ENCODE peak calls at places on chromosomes 4 and X, in nine cellular contexts. B, C, N, X, M, V, I, E and T are unnamed samples.

GRCh38 chr4:41106081-41106480 is 108.3 kb downstream of the APBB2 start:
- DNase-seq in B (peak), C (no peak), N (no peak), X (no peak), M (no peak), V (no peak), I (no peak), E (no peak), T (no peak)

GRCh38 chr4:74157116-74157742 is 689 bp upstream of the MTHFD2L start:
- DNase-seq in B (peak), C (no peak), N (no peak), X (no peak), M (no peak), V (no peak), I (no peak), E (peak), T (no peak)

GRCh38 chrX:150314186-150314585 is 48.9 kb upstream of the MAMLD1 start:
- DNase-seq in B (no peak), C (no peak), N (no peak), X (no peak), M (no peak), V (no peak), I (no peak), E (no peak), T (no peak)

GRCh38 chr4:7929530-7929951 is 10.1 kb downstream of the AFAP1 start:
- DNase-seq in B (no peak), C (peak), N (peak), X (no peak), M (no peak), V (no peak), I (no peak), E (no peak), T (no peak)

GRCh38 chrX:133535066-133535465 is 119.8 kb upstream of the GPC4 start:
- DNase-seq in B (no peak), C (no peak), N (no peak), X (no peak), M (no peak), V (no peak), I (no peak), E (no peak), T (no peak)

GRCh38 chr4:186203391-186203802 is 12.0 kb downstream of the CYP4V2 start:
- DNase-seq in B (peak), C (peak), N (no peak), X (no peak), M (no peak), V (no peak), I (no peak), E (peak), T (no peak)

GRCh38 chrX:50813843-50814661 is at the start of gene SHROOM4:
- DNase-seq in B (peak), C (peak), N (peak), X (peak), M (peak), V (no peak), I (peak), E (peak), T (no peak)

GRCh38 chrX:127574829-127575228 is 477.4 kb downstream of the ACTRT1 start:
- DNase-seq in B (no peak), C (no peak), N (no peak), X (no peak), M (no peak), V (no peak), I (no peak), E (no peak), T (no peak)

GRCh38 chr4:7366958-7367353 is 67.8 kb downstream of the PSAPL1 start:
- DNase-seq in B (no peak), C (no peak), N (no peak), X (no peak), M (no peak), V (no peak), I (no peak), E (no peak), T (no peak)

GRCh38 chr4:87423313-87424031 is 1.1 kb downstream of the NUDT9 start:
- DNase-seq in B (no peak), C (no peak), N (no peak), X (no peak), M (no peak), V (no peak), I (no peak), E (no peak), T (no peak)

GRCh38 chrX:28854637-28855036 is 267.4 kb downstream of the IL1RAPL1 start:
- DNase-seq in B (no peak), C (no peak), N (no peak), X (no peak), M (no peak), V (no peak), I (no peak), E (peak), T (no peak)

GRCh38 chr4:187362937-187363336 is 632.6 kb upstream of the ZFP42 start:
- DNase-seq in B (no peak), C (no peak), N (no peak), X (no peak), M (no peak), V (no peak), I (no peak), E (no peak), T (no peak)

GRCh38 chr4:82613111-82613510 is 51.3 kb upstream of the TMEM150C start:
- DNase-seq in B (no peak), C (no peak), N (peak), X (no peak), M (no peak), V (no peak), I (no peak), E (no peak), T (no peak)

GRCh38 chr4:140645614-140646412 is 77.1 kb upstream of the UCP1 start:
- DNase-seq in B (peak), C (no peak), N (no peak), X (no peak), M (no peak), V (no peak), I (peak), E (no peak), T (no peak)

GRCh38 chr4:144699565-144699964 is 53.6 kb downstream of the HHIP start:
- DNase-seq in B (no peak), C (no peak), N (no peak), X (no peak), M (no peak), V (no peak), I (no peak), E (peak), T (no peak)

GRCh38 chrX:64352084-64352483 is 43.2 kb downstream of the MTMR8 start:
- DNase-seq in B (no peak), C (no peak), N (no peak), X (no peak), M (no peak), V (no peak), I (no peak), E (no peak), T (no peak)

GRCh38 chr4:148164529-148164928 is 277.7 kb downstream of the NR3C2 start:
- DNase-seq in B (no peak), C (no peak), N (no peak), X (no peak), M (no peak), V (no peak), I (no peak), E (no peak), T (no peak)

GRCh38 chrX:44873415-44874270 is 655 bp downstream of the KDM6A start:
- DNase-seq in B (peak), C (peak), N (peak), X (peak), M (peak), V (peak), I (peak), E (peak), T (no peak)

GRCh38 chr4:61068745-61069144 is 131.4 kb upstream of the ADGRL3 start:
- DNase-seq in B (no peak), C (no peak), N (no peak), X (no peak), M (no peak), V (no peak), I (no peak), E (peak), T (no peak)

GRCh38 chr4:40763228-40763716 is 13.5 kb downstream of the NSUN7 start:
- DNase-seq in B (peak), C (no peak), N (no peak), X (no peak), M (no peak), V (peak), I (no peak), E (peak), T (no peak)

GRCh38 chr4:87219648-87220093 is 747 bp downstream of the KLHL8 start:
- DNase-seq in B (peak), C (peak), N (peak), X (peak), M (no peak), V (peak), I (peak), E (peak), T (no peak)

GRCh38 chr4:67292045-67292444 is 253.3 kb downstream of the CENPC start:
- DNase-seq in B (no peak), C (no peak), N (no peak), X (no peak), M (no peak), V (no peak), I (no peak), E (no peak), T (no peak)

GRCh38 chr4:48604527-48604926 is 114.5 kb downstream of the ZAR1 start:
- DNase-seq in B (no peak), C (no peak), N (no peak), X (no peak), M (no peak), V (no peak), I (no peak), E (no peak), T (no peak)

GRCh38 chr4:180058731-180059215 is 2184.4 kb upstream of the TENM3 start:
- DNase-seq in B (peak), C (peak), N (peak), X (peak), M (peak), V (peak), I (no peak), E (peak), T (no peak)

GRCh38 chr4:157265281-157265680 is 44.8 kb downstream of the GRIA2 start:
- DNase-seq in B (no peak), C (no peak), N (no peak), X (no peak), M (no peak), V (no peak), I (no peak), E (peak), T (no peak)

GRCh38 chr4:169024762-169025161 is 14.7 kb upstream of the CBR4 start:
- DNase-seq in B (peak), C (no peak), N (no peak), X (no peak), M (no peak), V (peak), I (no peak), E (peak), T (no peak)

GRCh38 chr4:146342600-146343192 is 128.4 kb downstream of the REELD1 start:
- DNase-seq in B (peak), C (no peak), N (peak), X (no peak), M (peak), V (peak), I (no peak), E (peak), T (no peak)

GRCh38 chrX:42219231-42219630 is 295.9 kb upstream of the CASK start:
- DNase-seq in B (peak), C (no peak), N (no peak), X (no peak), M (no peak), V (no peak), I (no peak), E (peak), T (no peak)

GRCh38 chrX:136201601-136202000 is 49.6 kb downstream of the MAP7D3 start:
- DNase-seq in B (no peak), C (no peak), N (no peak), X (no peak), M (no peak), V (no peak), I (no peak), E (no peak), T (no peak)

GRCh38 chr4:110629780-110630500 is 7.1 kb upstream of the PITX2 start:
- DNase-seq in B (no peak), C (no peak), N (no peak), X (no peak), M (no peak), V (peak), I (no peak), E (no peak), T (no peak)

GRCh38 chr4:183261953-183262775 is 57.9 kb downstream of the CLDN22 start:
- DNase-seq in B (peak), C (peak), N (peak), X (peak), M (peak), V (peak), I (peak), E (peak), T (no peak)

GRCh38 chrX:108162265-108162664 is 70.7 kb downstream of the ATG4A start:
- DNase-seq in B (no peak), C (no peak), N (no peak), X (no peak), M (no peak), V (no peak), I (no peak), E (no peak), T (no peak)

GRCh38 chrX:110806145-110806544 is 10.5 kb upstream of the CHRDL1 start:
- DNase-seq in B (peak), C (no peak), N (no peak), X (no peak), M (no peak), V (no peak), I (no peak), E (no peak), T (no peak)

GRCh38 chrX:100265179-100265578 is 144.9 kb downstream of the PCDH19 start:
- DNase-seq in B (no peak), C (no peak), N (no peak), X (no peak), M (no peak), V (no peak), I (no peak), E (no peak), T (no peak)

GRCh38 chrX:107686792-107687191 is 58.5 kb downstream of the PRPS1 start:
- DNase-seq in B (no peak), C (no peak), N (no peak), X (no peak), M (no peak), V (no peak), I (no peak), E (peak), T (no peak)

GRCh38 chrX:44344687-44345086 is 1.2 kb upstream of the EFHC2 start:
- DNase-seq in B (no peak), C (no peak), N (no peak), X (no peak), M (no peak), V (no peak), I (no peak), E (no peak), T (no peak)

GRCh38 chr4:173404296-173404865 is 5.5 kb upstream of the SCRG1 start:
- DNase-seq in B (no peak), C (no peak), N (no peak), X (no peak), M (no peak), V (no peak), I (no peak), E (no peak), T (no peak)

GRCh38 chr4:186021461-186022167 is 47.3 kb upstream of the TLR3 start:
- DNase-seq in B (peak), C (no peak), N (no peak), X (no peak), M (peak), V (peak), I (no peak), E (peak), T (peak)

GRCh38 chr4:126047114-126047513 is 732.4 kb downstream of the FAT4 start:
- DNase-seq in B (no peak), C (no peak), N (no peak), X (no peak), M (no peak), V (no peak), I (no peak), E (no peak), T (no peak)

GRCh38 chr4:126057371-126057770 is 742.6 kb downstream of the FAT4 start:
- DNase-seq in B (no peak), C (no peak), N (no peak), X (no peak), M (no peak), V (no peak), I (no peak), E (no peak), T (no peak)

GRCh38 chr4:126046081-126046614 is 731.4 kb downstream of the FAT4 start:
- DNase-seq in B (no peak), C (no peak), N (no peak), X (no peak), M (no peak), V (no peak), I (no peak), E (peak), T (no peak)

GRCh38 chr4:126051709-126052424 is 737.1 kb downstream of the FAT4 start:
- DNase-seq in B (peak), C (no peak), N (no peak), X (no peak), M (no peak), V (no peak), I (no peak), E (peak), T (no peak)
- TF ChIP-seq CTCF in B (peak), C (no peak), N (no peak), X (no peak), M (no peak), V (no peak), I (peak), E (peak), T (peak)

GRCh38 chrX:137233478-137233877 is 199.7 kb upstream of the GPR101 start:
- DNase-seq in B (no peak), C (no peak), N (no peak), X (no peak), M (no peak), V (no peak), I (no peak), E (no peak), T (no peak)

GRCh38 chrX:137234651-137235402 is 201.0 kb upstream of the GPR101 start:
- DNase-seq in B (no peak), C (no peak), N (no peak), X (no peak), M (no peak), V (no peak), I (no peak), E (no peak), T (no peak)

DNA sequence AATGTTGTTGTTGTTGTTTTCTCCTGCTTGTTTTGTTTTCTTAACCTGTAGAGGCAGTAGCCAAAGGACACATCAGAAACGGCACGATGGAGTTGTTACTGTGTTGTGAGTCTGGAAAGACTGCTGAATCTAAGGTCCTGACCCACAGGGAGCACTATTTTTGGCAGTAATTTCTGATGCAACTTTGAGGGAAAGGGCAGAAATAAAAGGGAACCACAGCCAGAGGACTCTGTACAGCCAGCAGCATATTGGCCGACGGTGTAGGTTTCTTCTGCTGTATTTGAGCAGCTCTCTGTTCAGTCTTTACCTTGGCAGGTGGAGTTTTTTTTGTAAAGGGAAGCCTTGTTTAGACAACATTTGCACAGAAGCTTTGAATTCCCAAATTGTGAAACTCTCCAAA is 203.0 kb upstream of the GPR101 start:
- DNase-seq in B (no peak), C (no peak), N (no peak), X (no peak), M (no peak), V (no peak), I (no peak), E (no peak), T (no peak)
- TF ChIP-seq CTCF in B (no peak), C (no peak), N (no peak), X (no peak), M (no peak), V (no peak), I (no peak), E (no peak), T (no peak)

GRCh38 chr4:70980196-70980595 is 13.3 kb upstream of the DCK start:
- DNase-seq in B (no peak), C (no peak), N (no peak), X (no peak), M (no peak), V (no peak), I (no peak), E (no peak), T (no peak)

GRCh38 chr4:70979445-70980008 is 13.9 kb upstream of the DCK start:
- DNase-seq in B (no peak), C (no peak), N (no peak), X (no peak), M (no peak), V (peak), I (no peak), E (no peak), T (no peak)

DNA sequence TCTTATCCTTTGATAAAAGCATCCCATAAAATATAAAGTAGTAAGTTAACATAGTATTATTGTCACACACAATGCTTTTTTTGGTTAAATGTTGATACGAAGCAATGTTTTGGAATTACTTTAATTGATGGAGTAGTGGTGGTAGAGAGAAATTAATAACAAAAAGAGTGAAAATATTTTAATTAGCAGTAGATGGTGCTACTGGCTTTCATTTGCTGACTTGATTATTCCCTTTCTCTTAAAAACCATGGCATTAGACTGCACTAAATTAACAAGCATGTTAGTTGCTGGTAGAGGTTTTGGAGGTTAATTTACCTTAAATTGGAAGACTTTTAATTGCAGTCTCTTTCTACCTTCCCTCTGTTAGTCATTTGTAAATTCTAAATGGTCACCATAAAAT is 8.9 kb upstream of the DCK start:
- DNase-seq in B (no peak), C (no peak), N (no peak), X (no peak), M (no peak), V (no peak), I (no peak), E (no peak), T (no peak)
- TF ChIP-seq CTCF in B (no peak), C (no peak), N (peak), X (no peak), M (no peak), V (no peak), I (no peak), E (no peak), T (peak)

GRCh38 chrX:38799995-38800394 is 1.3 kb upstream of the MID1IP1 start:
- DNase-seq in B (no peak), C (no peak), N (peak), X (no peak), M (no peak), V (no peak), I (peak), E (no peak), T (no peak)
- TF ChIP-seq CTCF in B (no peak), C (no peak), N (peak), X (no peak), M (no peak), V (no peak), I (peak), E (no peak), T (no peak)

GRCh38 chr4:37243061-37243460 is 1.5 kb upstream of the NWD2 start:
- DNase-seq in B (no peak), C (no peak), N (no peak), X (no peak), M (peak), V (peak), I (no peak), E (no peak), T (no peak)

GRCh38 chr4:37241646-37242045 is 2.9 kb upstream of the NWD2 start:
- DNase-seq in B (no peak), C (no peak), N (no peak), X (no peak), M (no peak), V (no peak), I (no peak), E (no peak), T (no peak)

GRCh38 chr4:37244583-37245390 is at the start of gene NWD2:
- DNase-seq in B (no peak), C (peak), N (no peak), X (no peak), M (peak), V (peak), I (no peak), E (peak), T (no peak)

GRCh38 chr4:37245391-37245954 is 930 bp downstream of the NWD2 start:
- DNase-seq in B (no peak), C (no peak), N (no peak), X (no peak), M (peak), V (peak), I (no peak), E (no peak), T (no peak)

GRCh38 chr4:37243722-37244582 is 591 bp upstream of the NWD2 start:
- DNase-seq in B (no peak), C (peak), N (no peak), X (no peak), M (peak), V (peak), I (no peak), E (no peak), T (no peak)
- TF ChIP-seq CTCF in B (no peak), C (no peak), N (no peak), X (no peak), M (peak), V (no peak), I (no peak), E (no peak), T (peak)

GRCh38 chrX:19121466-19121865 is 802 bp downstream of the ADGRG2 start:
- DNase-seq in B (no peak), C (no peak), N (no peak), X (no peak), M (no peak), V (no peak), I (no peak), E (no peak), T (no peak)

GRCh38 chrX:19122641-19123009 is 357 bp upstream of the ADGRG2 start:
- DNase-seq in B (no peak), C (no peak), N (no peak), X (no peak), M (no peak), V (no peak), I (no peak), E (no peak), T (no peak)

GRCh38 chrX:19127649-19128168 is 5.4 kb upstream of the ADGRG2 start:
- DNase-seq in B (peak), C (no peak), N (no peak), X (peak), M (no peak), V (no peak), I (peak), E (peak), T (no peak)

GRCh38 chrX:19121898-19122640 is at the start of gene ADGRG2:
- DNase-seq in B (peak), C (no peak), N (peak), X (peak), M (peak), V (peak), I (peak), E (peak), T (no peak)
- TF ChIP-seq CTCF in B (peak), C (no peak), N (no peak), X (no peak), M (no peak), V (no peak), I (peak), E (no peak), T (no peak)

GRCh38 chrX:80285131-80285773 is 135.0 kb upstream of the TENT5D start:
- DNase-seq in B (peak), C (no peak), N (peak), X (no peak), M (peak), V (peak), I (no peak), E (peak), T (no peak)

GRCh38 chrX:80282535-80282934 is 137.7 kb upstream of the TENT5D start:
- DNase-seq in B (no peak), C (no peak), N (no peak), X (no peak), M (no peak), V (no peak), I (no peak), E (no peak), T (no peak)
- TF ChIP-seq CTCF in B (peak), C (no peak), N (no peak), X (no peak), M (peak), V (no peak), I (no peak), E (peak), T (peak)